ENCODE peak calls at places on chromosome 17, in seven cellular contexts. One of them, this sample, is unnamed.

GRCh38 chr17:77218902-77219301 is 78.1 kb downstream of the SEC14L1 start:
- DNase-seq in K562: no peak
- DNase-seq in body of pancreas: no peak
- DNase-seq in GM12865: no peak
- DNase-seq in dorsolateral prefrontal cortex: no peak
- DNase-seq in upper lobe of right lung: no peak
- DNase-seq in adrenal gland: no peak
- DNase-seq in this sample: no peak

GRCh38 chr17:50916026-50916707 is 50.0 kb upstream of the TOB1 start:
- DNase-seq in K562: no peak
- DNase-seq in upper lobe of right lung: no peak
- DNase-seq in GM12865: no peak
- DNase-seq in adrenal gland: no peak
- DNase-seq in body of pancreas: no peak
- DNase-seq in dorsolateral prefrontal cortex: no peak
- DNase-seq in this sample: no peak

GRCh38 chr17:44033841-44034408 is 19.2 kb upstream of the TMEM101 start:
- DNase-seq in adrenal gland: no peak
- DNase-seq in upper lobe of right lung: no peak
- DNase-seq in GM12865: no peak
- DNase-seq in body of pancreas: no peak
- DNase-seq in dorsolateral prefrontal cortex: no peak
- DNase-seq in K562: no peak
- DNase-seq in this sample: no peak

GRCh38 chr17:50388728-50389127 is 8.6 kb downstream of the LRRC59 start:
- DNase-seq in K562: no peak
- DNase-seq in body of pancreas: no peak
- DNase-seq in adrenal gland: no peak
- DNase-seq in dorsolateral prefrontal cortex: no peak
- DNase-seq in upper lobe of right lung: no peak
- DNase-seq in GM12865: no peak
- DNase-seq in this sample: no peak

GRCh38 chr17:869067-869466 is 86.9 kb downstream of the MRM3 start:
- DNase-seq in body of pancreas: no peak
- DNase-seq in upper lobe of right lung: no peak
- DNase-seq in dorsolateral prefrontal cortex: peak; percentile 14
- DNase-seq in GM12865: no peak
- DNase-seq in adrenal gland: peak; percentile 67
- DNase-seq in K562: no peak
- DNase-seq in this sample: no peak

GRCh38 chr17:68531252-68531651 is 19.0 kb downstream of the PRKAR1A start:
- DNase-seq in upper lobe of right lung: no peak
- DNase-seq in K562: no peak
- DNase-seq in body of pancreas: no peak
- DNase-seq in adrenal gland: no peak
- DNase-seq in dorsolateral prefrontal cortex: no peak
- DNase-seq in GM12865: no peak
- DNase-seq in this sample: no peak

GRCh38 chr17:50722746-50723145 is 3.3 kb downstream of the LUC7L3 start:
- DNase-seq in dorsolateral prefrontal cortex: no peak
- DNase-seq in adrenal gland: no peak
- DNase-seq in body of pancreas: no peak
- DNase-seq in GM12865: no peak
- DNase-seq in K562: no peak
- DNase-seq in upper lobe of right lung: no peak
- DNase-seq in this sample: no peak

GRCh38 chr17:17890773-17891759 is 54.3 kb upstream of the SREBF1 start:
- DNase-seq in upper lobe of right lung: peak; percentile 73
- DNase-seq in GM12865: peak; percentile 83
- DNase-seq in adrenal gland: peak; percentile 77
- DNase-seq in K562: peak; percentile 77
- DNase-seq in dorsolateral prefrontal cortex: no peak
- DNase-seq in body of pancreas: peak; percentile 39
- DNase-seq in this sample: no peak

GRCh38 chr17:12806630-12807029 is 17.3 kb downstream of the ARHGAP44 start:
- DNase-seq in upper lobe of right lung: no peak
- DNase-seq in dorsolateral prefrontal cortex: no peak
- DNase-seq in body of pancreas: no peak
- DNase-seq in K562: no peak
- DNase-seq in adrenal gland: no peak
- DNase-seq in GM12865: no peak
- DNase-seq in this sample: no peak

GRCh38 chr17:80899402-80900268 is 92.0 kb upstream of the CHMP6 start:
- DNase-seq in dorsolateral prefrontal cortex: no peak
- DNase-seq in adrenal gland: peak; percentile 63
- DNase-seq in upper lobe of right lung: peak; percentile 82
- DNase-seq in body of pancreas: peak; percentile 35
- DNase-seq in GM12865: peak; percentile 76
- DNase-seq in K562: peak; percentile 74
- DNase-seq in this sample: no peak

GRCh38 chr17:17125136-17126084 is 80.7 kb downstream of the PLD6 start:
- DNase-seq in K562: no peak
- DNase-seq in body of pancreas: no peak
- DNase-seq in dorsolateral prefrontal cortex: no peak
- DNase-seq in GM12865: peak; percentile 20
- DNase-seq in upper lobe of right lung: no peak
- DNase-seq in adrenal gland: no peak
- DNase-seq in this sample: no peak

GRCh38 chr17:21374455-21375161 is 1.5 kb upstream of the KCNJ12 start:
- DNase-seq in dorsolateral prefrontal cortex: no peak
- DNase-seq in GM12865: peak; percentile 17
- DNase-seq in body of pancreas: no peak
- DNase-seq in upper lobe of right lung: no peak
- DNase-seq in K562: no peak
- DNase-seq in adrenal gland: no peak
- DNase-seq in this sample: no peak

GRCh38 chr17:19533718-19534561 is at the start of gene SLC47A1:
- DNase-seq in dorsolateral prefrontal cortex: peak; percentile 16
- DNase-seq in body of pancreas: no peak
- DNase-seq in adrenal gland: no peak
- DNase-seq in K562: no peak
- DNase-seq in upper lobe of right lung: peak; percentile 80
- DNase-seq in GM12865: peak; percentile 10
- DNase-seq in this sample: no peak

GRCh38 chr17:78366109-78366848 is 6.4 kb upstream of the SOCS3 start:
- DNase-seq in K562: no peak
- DNase-seq in GM12865: no peak
- DNase-seq in adrenal gland: no peak
- DNase-seq in dorsolateral prefrontal cortex: no peak
- DNase-seq in body of pancreas: no peak
- DNase-seq in upper lobe of right lung: peak; percentile 78
- DNase-seq in this sample: no peak

GRCh38 chr17:58779446-58779845 is 23.8 kb downstream of the PPM1E start:
- DNase-seq in K562: no peak
- DNase-seq in adrenal gland: no peak
- DNase-seq in upper lobe of right lung: no peak
- DNase-seq in GM12865: no peak
- DNase-seq in body of pancreas: no peak
- DNase-seq in dorsolateral prefrontal cortex: no peak
- DNase-seq in this sample: no peak

GRCh38 chr17:57565119-57565635 is 179.9 kb downstream of the CCDC182 start:
- DNase-seq in dorsolateral prefrontal cortex: no peak
- DNase-seq in GM12865: no peak
- DNase-seq in upper lobe of right lung: no peak
- DNase-seq in body of pancreas: no peak
- DNase-seq in adrenal gland: no peak
- DNase-seq in K562: no peak
- DNase-seq in this sample: no peak

GRCh38 chr17:15944720-15945492 is at the start of gene ADORA2B:
- DNase-seq in body of pancreas: peak; percentile 54
- DNase-seq in K562: peak; percentile 74
- DNase-seq in upper lobe of right lung: peak; percentile 89
- DNase-seq in GM12865: peak; percentile 27
- DNase-seq in dorsolateral prefrontal cortex: peak; percentile 15
- DNase-seq in adrenal gland: peak; percentile 52
- DNase-seq in this sample: no peak

GRCh38 chr17:72514321-72514861 is 393.6 kb downstream of the SOX9 start:
- DNase-seq in K562: no peak
- DNase-seq in upper lobe of right lung: no peak
- DNase-seq in body of pancreas: no peak
- DNase-seq in GM12865: no peak
- DNase-seq in adrenal gland: no peak
- DNase-seq in dorsolateral prefrontal cortex: no peak
- DNase-seq in this sample: no peak

GRCh38 chr17:76543482-76544122 is 3.8 kb downstream of the PRCD start:
- DNase-seq in upper lobe of right lung: no peak
- DNase-seq in GM12865: no peak
- DNase-seq in adrenal gland: no peak
- DNase-seq in dorsolateral prefrontal cortex: no peak
- DNase-seq in K562: no peak
- DNase-seq in body of pancreas: no peak
- DNase-seq in this sample: no peak

GRCh38 chr17:32452281-32452680 is 8.0 kb downstream of the PSMD11 start:
- DNase-seq in K562: no peak
- DNase-seq in adrenal gland: no peak
- DNase-seq in GM12865: no peak
- DNase-seq in dorsolateral prefrontal cortex: no peak
- DNase-seq in body of pancreas: no peak
- DNase-seq in upper lobe of right lung: no peak
- DNase-seq in this sample: no peak

GRCh38 chr17:29590979-29591736 is 1.7 kb upstream of the GIT1 start:
- DNase-seq in dorsolateral prefrontal cortex: no peak
- DNase-seq in upper lobe of right lung: peak; percentile 76
- DNase-seq in K562: peak; percentile 80
- DNase-seq in GM12865: peak; percentile 46
- DNase-seq in adrenal gland: peak; percentile 58
- DNase-seq in body of pancreas: no peak
- DNase-seq in this sample: no peak

GRCh38 chr17:19332371-19333131 is 30.0 kb downstream of the B9D1 start:
- DNase-seq in body of pancreas: no peak
- DNase-seq in dorsolateral prefrontal cortex: no peak
- DNase-seq in K562: no peak
- DNase-seq in upper lobe of right lung: peak; percentile 56
- DNase-seq in adrenal gland: no peak
- DNase-seq in GM12865: no peak
- DNase-seq in this sample: no peak

GRCh38 chr17:31373150-31374082 is 18.1 kb upstream of the RAB11FIP4 start:
- DNase-seq in body of pancreas: no peak
- DNase-seq in upper lobe of right lung: no peak
- DNase-seq in K562: peak; percentile 58
- DNase-seq in GM12865: peak; percentile 70
- DNase-seq in dorsolateral prefrontal cortex: no peak
- DNase-seq in adrenal gland: peak; percentile 32
- DNase-seq in this sample: peak; percentile 17

GRCh38 chr17:48322060-48322459 is 108.0 kb downstream of the SKAP1 start:
- DNase-seq in K562: no peak
- DNase-seq in body of pancreas: no peak
- DNase-seq in dorsolateral prefrontal cortex: no peak
- DNase-seq in GM12865: no peak
- DNase-seq in upper lobe of right lung: no peak
- DNase-seq in adrenal gland: no peak
- DNase-seq in this sample: no peak
- TF ChIP-seq CTCF in K562: peak; percentile 35
- TF ChIP-seq CTCF in body of pancreas: no peak
- TF ChIP-seq CTCF in dorsolateral prefrontal cortex: no peak
- TF ChIP-seq CTCF in GM12865: no peak
- TF ChIP-seq CTCF in upper lobe of right lung: no peak
- TF ChIP-seq CTCF in adrenal gland: no peak
- TF ChIP-seq CTCF in this sample: no peak

GRCh38 chr17:41583137-41584127 is 3.3 kb downstream of the KRT14 start:
- DNase-seq in body of pancreas: peak; percentile 31
- DNase-seq in adrenal gland: no peak
- DNase-seq in dorsolateral prefrontal cortex: no peak
- DNase-seq in GM12865: no peak
- DNase-seq in upper lobe of right lung: no peak
- DNase-seq in K562: peak; percentile 19
- DNase-seq in this sample: no peak
- H3K4me3 ChIP-seq in body of pancreas: no peak overlapping the region
- H3K4me3 ChIP-seq in adrenal gland: no peak overlapping the region
- H3K4me3 ChIP-seq in dorsolateral prefrontal cortex: no peak overlapping the region
- H3K4me3 ChIP-seq in GM12865: no peak overlapping the region
- H3K4me3 ChIP-seq in upper lobe of right lung: no peak overlapping the region
- H3K4me3 ChIP-seq in K562: no peak overlapping the region
- H3K4me3 ChIP-seq in this sample: no peak overlapping the region

DNA sequence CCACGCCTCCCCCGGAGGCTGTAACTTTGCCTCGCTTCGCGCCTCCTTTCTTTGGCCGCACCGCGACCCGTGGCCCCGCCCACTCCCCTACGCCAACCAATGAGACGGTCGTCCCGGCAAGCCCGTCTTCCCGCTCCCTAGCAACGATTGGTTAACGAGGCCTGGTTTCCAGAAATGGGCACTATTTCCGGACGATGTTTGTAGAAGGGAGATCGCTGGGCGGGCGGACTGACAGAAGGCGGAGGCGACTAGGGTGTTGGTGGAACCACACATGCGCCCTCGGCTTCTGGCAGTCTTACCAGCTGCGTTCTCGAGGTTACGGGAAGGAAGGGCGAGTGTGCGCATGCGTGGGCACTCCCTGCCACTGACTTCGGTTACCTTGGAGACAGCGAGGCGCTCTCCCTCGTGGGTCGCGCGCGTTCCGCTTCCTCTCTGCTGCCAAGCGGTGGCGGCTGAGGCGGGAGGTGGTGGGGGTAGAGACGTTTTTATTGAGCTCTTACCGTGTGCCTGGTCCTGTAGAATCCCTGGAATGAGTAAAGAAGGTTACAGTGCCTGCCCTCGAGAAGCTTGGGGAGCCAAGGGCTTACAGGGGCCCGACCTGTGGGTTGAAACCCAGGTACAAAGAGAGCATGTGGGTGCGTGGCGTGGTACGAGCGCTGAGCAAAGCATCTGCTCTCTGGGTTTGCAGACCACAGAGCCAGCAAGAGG is 447 bp upstream of the MAP3K14 start:
- DNase-seq in body of pancreas: peak; percentile 100
- DNase-seq in dorsolateral prefrontal cortex: peak; percentile 98
- DNase-seq in adrenal gland: peak; percentile 100
- DNase-seq in GM12865: peak; percentile 100
- DNase-seq in upper lobe of right lung: peak; percentile 100
- DNase-seq in K562: peak; percentile 100
- DNase-seq in this sample: peak; percentile 100
- TF ChIP-seq CTCF in body of pancreas: no peak
- TF ChIP-seq CTCF in dorsolateral prefrontal cortex: peak; percentile 44
- TF ChIP-seq CTCF in adrenal gland: no peak
- TF ChIP-seq CTCF in GM12865: no peak
- TF ChIP-seq CTCF in upper lobe of right lung: no peak
- TF ChIP-seq CTCF in K562: no peak
- TF ChIP-seq CTCF in this sample: peak; percentile 16

DNA sequence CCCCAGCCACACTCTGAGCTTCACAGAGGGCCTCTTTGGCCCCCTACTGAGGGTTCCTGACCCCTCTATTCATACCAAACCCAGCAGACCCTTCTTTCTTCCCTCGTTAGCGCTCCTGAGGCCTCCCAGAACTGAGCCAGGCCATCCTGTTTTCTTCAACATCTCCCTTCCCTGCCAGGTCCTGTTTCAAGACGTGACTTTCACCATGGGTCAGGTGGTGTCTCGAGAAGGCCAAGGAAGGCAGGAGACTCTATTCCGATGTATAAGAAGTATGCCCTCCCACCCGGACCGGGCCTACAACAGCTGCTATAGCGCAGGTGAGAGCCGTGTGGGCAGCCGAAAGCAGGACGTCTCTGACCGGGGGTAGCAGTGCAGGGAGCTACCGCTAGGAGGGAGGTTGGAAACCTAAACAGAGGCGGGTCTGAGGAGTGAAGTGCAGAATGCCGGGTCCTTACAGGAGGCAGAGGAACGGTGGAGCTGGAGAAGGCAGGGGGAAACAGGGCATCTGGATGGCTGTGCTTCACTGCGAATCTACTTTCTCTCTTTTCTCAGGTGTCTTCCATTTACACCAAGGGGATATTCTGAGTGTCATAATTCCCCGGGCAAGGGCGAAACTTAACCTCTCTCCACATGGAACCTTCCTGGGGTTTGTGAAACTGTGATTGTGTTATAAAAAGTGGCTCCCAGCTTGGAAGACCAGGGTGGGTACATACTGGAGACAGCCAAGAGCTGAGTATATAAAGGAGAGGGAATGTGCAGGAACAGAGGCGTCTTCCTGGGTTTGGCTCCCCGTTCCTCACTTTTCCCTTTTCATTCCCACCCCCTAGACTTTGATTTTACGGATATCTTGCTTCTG is 1.3 kb upstream of the SENP3 start:
- DNase-seq in body of pancreas: peak; percentile 83
- DNase-seq in K562: peak; percentile 75
- DNase-seq in GM12865: peak; percentile 70
- DNase-seq in dorsolateral prefrontal cortex: peak; percentile 43
- DNase-seq in upper lobe of right lung: peak; percentile 83
- DNase-seq in adrenal gland: peak; percentile 73
- DNase-seq in this sample: no peak
- H3K4me3 ChIP-seq in body of pancreas: no peak overlapping the region
- H3K4me3 ChIP-seq in K562: peak overlapping the region; percentile 76
- H3K4me3 ChIP-seq in GM12865: peak overlapping the region; percentile 72
- H3K4me3 ChIP-seq in dorsolateral prefrontal cortex: peak overlapping the region; percentile 93
- H3K4me3 ChIP-seq in upper lobe of right lung: peak overlapping the region; percentile 91
- H3K4me3 ChIP-seq in adrenal gland: no peak overlapping the region
- H3K4me3 ChIP-seq in this sample: peak overlapping the region; percentile 85

This sample was measured in BJ.